ENCODE peak calls at places on chromosomes 5 and 9, in eight cellular contexts. T, U, A, W, L, X, Y and O are unnamed samples.

GRCh38 chr5:154849791-154850201 is 607 bp downstream of the FAXDC2 start:
- DNase-seq in W (no peak), Y (no peak), T (no peak), L (no peak), U (peak; percentile 24), A (no peak), X (no peak), O (no peak)

GRCh38 chr5:98308231-98308630 is 465.2 kb upstream of the RGMB start:
- DNase-seq in U (no peak), A (no peak), X (no peak), W (no peak), T (no peak), Y (no peak), L (no peak), O (no peak)

GRCh38 chr9:76613150-76613781 is 151.0 kb upstream of the PCA3 start:
- DNase-seq in T (no peak), W (no peak), U (no peak), A (no peak), L (no peak), Y (no peak), X (no peak), O (no peak)

GRCh38 chr9:129183495-129184308 is 5.6 kb upstream of the IER5L start:
- DNase-seq in Y (peak; percentile 46), U (peak; percentile 76), T (peak; percentile 59), A (no peak), W (no peak), X (no peak), L (no peak), O (peak; percentile 26)

GRCh38 chr9:113556877-113557593 is 93.5 kb downstream of the RGS3 start:
- DNase-seq in W (no peak), A (no peak), Y (no peak), L (peak; percentile 64), U (no peak), T (no peak), X (no peak), O (no peak)

GRCh38 chr5:162067138-162067537 is 435 bp upstream of the GABRG2 start:
- DNase-seq in A (no peak), X (no peak), T (no peak), W (peak; percentile 25), U (no peak), Y (no peak), L (no peak), O (no peak)

GRCh38 chr9:100317706-100318105 is 35.0 kb downstream of the TEX10 start:
- DNase-seq in T (no peak), X (no peak), W (no peak), U (no peak), A (no peak), L (peak; percentile 41), Y (no peak), O (no peak)

GRCh38 chr9:4530375-4530774 is 40.1 kb downstream of the SLC1A1 start:
- DNase-seq in A (no peak), Y (no peak), X (peak; percentile 23), T (no peak), L (peak; percentile 93), U (no peak), W (no peak), O (no peak)

GRCh38 chr9:123406691-123407536 is 50.9 kb downstream of the CRB2 start:
- DNase-seq in L (no peak), W (no peak), T (peak; percentile 74), U (no peak), Y (peak; percentile 67), X (no peak), A (no peak), O (no peak)

GRCh38 chr5:65874241-65874640 is 52.1 kb upstream of the ERBIN start:
- DNase-seq in W (no peak), X (no peak), U (no peak), A (no peak), L (peak; percentile 76), Y (no peak), T (no peak), O (no peak)

GRCh38 chr5:178113841-178114324 is 551 bp downstream of the N4BP3 start:
- DNase-seq in L (no peak), X (no peak), W (peak; percentile 63), Y (peak; percentile 49), A (no peak), U (no peak), T (peak; percentile 61), O (peak; percentile 45)

GRCh38 chr9:16712800-16713199 is 157.7 kb downstream of the BNC2 start:
- DNase-seq in U (no peak), Y (no peak), W (no peak), X (no peak), T (peak; percentile 34), L (no peak), A (no peak), O (no peak)

GRCh38 chr9:114321759-114322158 is 1.1 kb upstream of the ORM1 start:
- DNase-seq in A (no peak), T (no peak), Y (no peak), L (no peak), X (no peak), W (no peak), U (no peak), O (no peak)

GRCh38 chr5:163190283-163190682 is 247.1 kb upstream of the CCNG1 start:
- DNase-seq in U (no peak), A (peak; percentile 51), X (no peak), Y (no peak), T (no peak), W (no peak), L (no peak), O (no peak)

GRCh38 chr9:76873056-76873792 is 32.7 kb downstream of the PRUNE2 start:
- DNase-seq in X (no peak), A (no peak), T (peak; percentile 91), L (no peak), Y (no peak), U (no peak), W (peak; percentile 83), O (no peak)

GRCh38 chr9:114270120-114270975 is 52.5 kb upstream of the ORM1 start:
- DNase-seq in U (no peak), L (no peak), W (no peak), X (no peak), A (no peak), T (no peak), Y (no peak), O (no peak)

GRCh38 chr5:132229236-132229635 is 1.6 kb upstream of the P4HA2 start:
- DNase-seq in U (no peak), L (no peak), X (no peak), Y (no peak), T (no peak), A (no peak), W (no peak), O (no peak)

GRCh38 chr5:169142264-169142970 is 158.5 kb downstream of the SLIT3 start:
- DNase-seq in X (no peak), T (no peak), U (no peak), W (no peak), Y (peak; percentile 61), L (no peak), A (no peak), O (no peak)

GRCh38 chr5:103523319-103523718 is 39.3 kb downstream of the NUDT12 start:
- DNase-seq in U (peak; percentile 66), T (no peak), A (no peak), L (peak; percentile 82), W (no peak), Y (no peak), X (no peak), O (no peak)

GRCh38 chr5:125148706-125149105 is 402.3 kb upstream of the ZNF608 start:
- DNase-seq in Y (no peak), A (no peak), X (no peak), L (no peak), W (no peak), T (no peak), U (no peak), O (no peak)

GRCh38 chr5:40428129-40428528 is 251.6 kb upstream of the PTGER4 start:
- DNase-seq in U (no peak), Y (no peak), X (no peak), L (peak; percentile 67), T (no peak), W (no peak), A (no peak), O (no peak)

GRCh38 chr9:26637101-26637500 is 255.5 kb downstream of the CAAP1 start:
- DNase-seq in A (no peak), L (no peak), T (peak; percentile 79), Y (no peak), W (peak; percentile 94), U (no peak), X (no peak), O (no peak)
- TF ChIP-seq CTCF in A (no peak), L (no peak), T (no peak), Y (no peak), W (no peak), U (no peak), X (no peak), O (no peak)

GRCh38 chr5:146369691-146370090 is 31.1 kb downstream of the POU4F3 start:
- DNase-seq in Y (no peak), L (peak; percentile 53), T (no peak), A (no peak), W (no peak), X (no peak), U (no peak), O (no peak)
- TF ChIP-seq EZH2phosphoT487 in Y (no peak), L (no peak), T (no peak), A (no peak), W (no peak), X (no peak), U (no peak), O (no peak)

GRCh38 chr9:93033541-93033940 is 25.0 kb upstream of the SUSD3 start:
- DNase-seq in X (no peak), L (no peak), Y (no peak), U (no peak), A (no peak), W (no peak), T (no peak), O (no peak)

GRCh38 chr9:93030642-93031628 is 27.6 kb upstream of the SUSD3 start:
- DNase-seq in A (no peak), X (no peak), T (no peak), W (no peak), L (no peak), U (no peak), Y (no peak), O (no peak)

GRCh38 chr9:93031629-93032431 is 26.7 kb upstream of the SUSD3 start:
- DNase-seq in T (no peak), W (no peak), L (no peak), A (no peak), Y (no peak), X (no peak), U (no peak), O (no peak)

GRCh38 chr9:93035106-93035660 is 23.3 kb upstream of the SUSD3 start:
- DNase-seq in W (no peak), U (no peak), L (no peak), Y (no peak), A (no peak), T (no peak), X (no peak), O (no peak)

DNA sequence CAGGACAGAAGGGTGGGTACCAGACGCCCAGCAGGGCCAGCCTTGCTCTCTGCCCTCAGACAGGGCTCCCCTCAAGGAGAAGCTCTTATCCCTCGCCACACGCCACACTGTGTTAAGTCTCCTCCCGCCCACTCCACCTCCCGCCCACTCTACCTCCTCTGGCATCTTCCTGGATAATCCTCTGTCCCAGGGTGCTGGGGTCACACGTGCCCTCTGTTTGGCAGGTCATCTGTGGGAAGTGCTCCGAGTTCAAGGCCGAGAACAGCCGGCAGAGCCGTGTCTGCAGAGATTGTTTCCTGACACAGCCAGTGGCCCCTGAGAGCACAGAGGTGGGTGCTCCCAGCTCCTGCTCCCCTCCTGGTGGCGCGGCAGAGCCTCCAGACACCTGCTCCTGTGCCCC is 26.0 kb upstream of the SUSD3 start:
- DNase-seq in X (no peak), A (no peak), Y (no peak), T (no peak), L (no peak), U (no peak), W (no peak), O (no peak)
- TF ChIP-seq CTCF in X (no peak), A (no peak), Y (no peak), T (no peak), L (no peak), U (no peak), W (no peak), O (no peak)

GRCh38 chr9:36970007-36970888 is 63.8 kb downstream of the PAX5 start:
- DNase-seq in W (no peak), A (no peak), X (no peak), Y (no peak), T (no peak), U (no peak), L (peak; percentile 34), O (no peak)
- TF ChIP-seq EZH2phosphoT487 in W (no peak), A (no peak), X (no peak), Y (no peak), T (no peak), U (no peak), L (no peak), O (no peak)